ENCODE peak calls at places on chromosome 16, in ten cellular contexts. E is IMR-90, J is left lung, R is right lobe of liver, F is AG04450, H is cardiac muscle cell, P is heart left ventricle, Z is left ventricle myocardium inferior, X is adrenal gland, S is ovary. Y is an unnamed sample.

GRCh38 chr16:19088341-19088916 is 21.0 kb downstream of the COQ7 start:
- DNase-seq in E (no peak), J (no peak), R (no peak), F (no peak), H (no peak), P (no peak), Z (no peak), X (no peak), S (no peak), Y (no peak)

GRCh38 chr16:22092143-22092933 is at the start of gene VWA3A:
- DNase-seq in E (peak; percentile 64), J (no peak), R (no peak), F (peak; percentile 27), H (peak; percentile 64), P (no peak), Z (no peak), X (peak; percentile 61), S (no peak), Y (peak; percentile 40)

GRCh38 chr16:81523387-81524115 is 78.9 kb downstream of the CMIP start:
- DNase-seq in E (peak; percentile 87), J (no peak), R (peak; percentile 67), F (peak; percentile 41), H (no peak), P (no peak), Z (no peak), X (peak; percentile 93), S (peak; percentile 48), Y (peak; percentile 72)

GRCh38 chr16:3097266-3097665 is 1.8 kb downstream of the ZSCAN10 start:
- DNase-seq in E (no peak), J (no peak), R (no peak), F (no peak), H (no peak), P (no peak), Z (no peak), X (no peak), S (no peak), Y (no peak)

GRCh38 chr16:11632455-11632921 is 35.8 kb upstream of the SNN start:
- DNase-seq in E (peak; percentile 93), J (no peak), R (peak; percentile 54), F (peak; percentile 85), H (peak; percentile 31), P (peak; percentile 70), Z (peak; percentile 38), X (peak; percentile 83), S (peak; percentile 76), Y (peak; percentile 52)

GRCh38 chr16:22070361-22071351 is 21.7 kb upstream of the VWA3A start:
- DNase-seq in E (peak; percentile 51), J (no peak), R (no peak), F (no peak), H (no peak), P (no peak), Z (peak; percentile 28), X (no peak), S (peak; percentile 28), Y (no peak)

GRCh38 chr16:78553268-78554044 is 454.0 kb downstream of the WWOX start:
- DNase-seq in E (no peak), J (no peak), R (no peak), F (no peak), H (no peak), P (no peak), Z (no peak), X (no peak), S (no peak), Y (no peak)

GRCh38 chr16:84599528-84600202 is 18.2 kb downstream of the COTL1 start:
- DNase-seq in E (peak; percentile 85), J (peak; percentile 82), R (peak; percentile 71), F (peak; percentile 45), H (peak; percentile 60), P (peak; percentile 75), Z (peak; percentile 63), X (peak; percentile 76), S (peak; percentile 43), Y (peak; percentile 73)

GRCh38 chr16:78871241-78871640 is 729.3 kb downstream of the MAF start:
- DNase-seq in E (no peak), J (no peak), R (no peak), F (no peak), H (no peak), P (no peak), Z (no peak), X (no peak), S (no peak), Y (no peak)

GRCh38 chr16:67474551-67474950 is 6.4 kb downstream of the ATP6V0D1 start:
- DNase-seq in E (no peak), J (no peak), R (no peak), F (no peak), H (no peak), P (no peak), Z (no peak), X (no peak), S (no peak), Y (no peak)

GRCh38 chr16:67475051-67475450 is 5.9 kb downstream of the ATP6V0D1 start:
- DNase-seq in E (no peak), J (no peak), R (peak; percentile 49), F (no peak), H (no peak), P (no peak), Z (no peak), X (no peak), S (no peak), Y (no peak)

GRCh38 chr16:67468731-67469130 is 12.2 kb downstream of the ATP6V0D1 start:
- DNase-seq in E (no peak), J (no peak), R (no peak), F (no peak), H (no peak), P (no peak), Z (no peak), X (no peak), S (no peak), Y (no peak)

GRCh38 chr16:67470314-67470713 is 10.6 kb downstream of the ATP6V0D1 start:
- DNase-seq in E (no peak), J (peak; percentile 87), R (peak; percentile 96), F (no peak), H (peak; percentile 50), P (peak; percentile 96), Z (peak; percentile 91), X (peak; percentile 97), S (peak; percentile 60), Y (no peak)

GRCh38 chr16:67471758-67472384 is 9.1 kb downstream of the ATP6V0D1 start:
- DNase-seq in E (no peak), J (no peak), R (no peak), F (no peak), H (no peak), P (no peak), Z (no peak), X (no peak), S (no peak), Y (no peak)
- H3K27ac ChIP-seq in E (no peak overlapping the region), J (no peak overlapping the region), R (no peak overlapping the region), F (no peak overlapping the region), H (no peak overlapping the region), P (no peak overlapping the region), Z (no peak overlapping the region), X (no peak overlapping the region), S (no peak overlapping the region), Y (no peak overlapping the region)

GRCh38 chr16:70680495-70681381 is 5.1 kb downstream of the MTSS2 start:
- DNase-seq in E (no peak), J (no peak), R (peak; percentile 26), F (no peak), H (no peak), P (no peak), Z (peak; percentile 28), X (peak; percentile 78), S (peak; percentile 53), Y (no peak)

GRCh38 chr16:70678898-70679652 is 6.8 kb downstream of the MTSS2 start:
- DNase-seq in E (no peak), J (no peak), R (no peak), F (no peak), H (no peak), P (no peak), Z (peak; percentile 9), X (no peak), S (peak; percentile 34), Y (no peak)

GRCh38 chr16:70678121-70678897 is 7.5 kb downstream of the MTSS2 start:
- DNase-seq in E (no peak), J (no peak), R (no peak), F (no peak), H (no peak), P (no peak), Z (peak; percentile 13), X (no peak), S (peak; percentile 31), Y (no peak)

GRCh38 chr16:70681382-70682238 is 4.2 kb downstream of the MTSS2 start:
- DNase-seq in E (no peak), J (no peak), R (peak; percentile 36), F (no peak), H (no peak), P (peak; percentile 34), Z (peak; percentile 18), X (no peak), S (peak; percentile 44), Y (no peak)

GRCh38 chr16:70679653-70680494 is 6.0 kb downstream of the MTSS2 start:
- DNase-seq in E (no peak), J (no peak), R (peak; percentile 23), F (no peak), H (peak; percentile 65), P (peak; percentile 28), Z (peak; percentile 45), X (no peak), S (peak; percentile 59), Y (no peak)
- TF ChIP-seq CTCF in E (peak; percentile 58), J (peak; percentile 28), R (peak; percentile 44), F (peak; percentile 13), H (peak; percentile 37), P (peak; percentile 42), Z (peak; percentile 77), X (peak; percentile 89), S (peak; percentile 83), Y (peak; percentile 34)

GRCh38 chr16:69563605-69564580 is 1.9 kb upstream of the NFAT5 start:
- DNase-seq in E (peak; percentile 65), J (no peak), R (no peak), F (no peak), H (no peak), P (no peak), Z (no peak), X (no peak), S (no peak), Y (peak; percentile 10)
- H3K27ac ChIP-seq in E (peak overlapping the region; percentile 8), J (peak overlapping the region; percentile 97), R (peak overlapping the region; percentile 2), F (peak overlapping the region; percentile 31), H (peak overlapping the region; percentile 97), P (no peak overlapping the region), Z (peak overlapping the region; percentile 99), X (no peak overlapping the region), S (no peak overlapping the region), Y (peak overlapping the region; percentile 19)

GRCh38 chr16:88659160-88659559 is 3.7 kb downstream of the MVD start:
- DNase-seq in E (no peak), J (no peak), R (no peak), F (no peak), H (no peak), P (no peak), Z (no peak), X (no peak), S (no peak), Y (no peak)

GRCh38 chr16:88665148-88665547 is 2.3 kb upstream of the MVD start:
- DNase-seq in E (no peak), J (no peak), R (peak; percentile 65), F (no peak), H (no peak), P (no peak), Z (no peak), X (no peak), S (no peak), Y (no peak)

GRCh38 chr16:88662222-88662842 is 559 bp downstream of the MVD start:
- DNase-seq in E (no peak), J (no peak), R (no peak), F (no peak), H (no peak), P (no peak), Z (no peak), X (no peak), S (no peak), Y (no peak)

GRCh38 chr16:88665570-88665969 is 2.7 kb upstream of the MVD start:
- DNase-seq in E (no peak), J (no peak), R (no peak), F (no peak), H (no peak), P (no peak), Z (no peak), X (no peak), S (no peak), Y (no peak)

GRCh38 chr16:88662843-88663606 is at the start of gene MVD:
- DNase-seq in E (peak; percentile 97), J (peak; percentile 97), R (peak; percentile 98), F (peak; percentile 95), H (peak; percentile 98), P (peak; percentile 99), Z (peak; percentile 97), X (peak; percentile 99), S (peak; percentile 96), Y (peak; percentile 96)
- TF ChIP-seq CTCF in E (peak; percentile 9), J (no peak), R (no peak), F (peak; percentile 8), H (no peak), P (no peak), Z (no peak), X (peak; percentile 7), S (no peak), Y (no peak)

Y was measured in brain microvascular endothelial cell.